ENCODE peak calls at places on chromosomes 2 and 18, in seven cellular contexts. S, H, Q, O, A, I and V are unnamed samples.

GRCh38 chr2:136010126-136010525 is 24.7 kb upstream of the DARS1 start:
- DNase-seq in S (no peak), H (no peak), Q (no peak), O (no peak), A (no peak), I (no peak), V (no peak)

GRCh38 chr2:15363142-15363541 is 198.0 kb downstream of the NBAS start:
- DNase-seq in S (no peak), H (no peak), Q (no peak), O (no peak), A (no peak), I (no peak), V (no peak)

GRCh38 chr2:206981739-206982336 is 42.5 kb downstream of the CPO start:
- DNase-seq in S (peak; percentile 62), H (peak; percentile 16), Q (peak; percentile 76), O (peak; percentile 71), A (peak; percentile 27), I (peak; percentile 29), V (peak; percentile 72)

GRCh38 chr2:187390891-187391290 is 57.2 kb downstream of the CALCRL start:
- DNase-seq in S (no peak), H (no peak), Q (no peak), O (no peak), A (no peak), I (no peak), V (no peak)

GRCh38 chr2:144541411-144541810 is 21.5 kb upstream of the ZEB2 start:
- DNase-seq in S (no peak), H (no peak), Q (no peak), O (no peak), A (no peak), I (no peak), V (no peak)

GRCh38 chr2:235746257-235746934 is 252.6 kb downstream of the AGAP1 start:
- DNase-seq in S (peak; percentile 57), H (peak; percentile 29), Q (no peak), O (peak; percentile 72), A (peak; percentile 72), I (no peak), V (peak; percentile 88)

GRCh38 chr2:20955277-20956026 is 88.4 kb downstream of the APOB start:
- DNase-seq in S (no peak), H (no peak), Q (no peak), O (no peak), A (no peak), I (no peak), V (no peak)

GRCh38 chr2:25920786-25921390 is 42.6 kb upstream of the ASXL2 start:
- DNase-seq in S (no peak), H (no peak), Q (no peak), O (no peak), A (no peak), I (no peak), V (no peak)

GRCh38 chr2:149827585-149828156 is 240.1 kb upstream of the MMADHC start:
- DNase-seq in S (no peak), H (no peak), Q (no peak), O (no peak), A (no peak), I (no peak), V (no peak)

GRCh38 chr18:35324926-35325655 is 19.1 kb downstream of the ZNF24 start:
- DNase-seq in S (no peak), H (no peak), Q (no peak), O (no peak), A (no peak), I (no peak), V (no peak)

GRCh38 chr2:38856165-38856564 is 19.6 kb downstream of the DHX57 start:
- DNase-seq in S (no peak), H (no peak), Q (no peak), O (no peak), A (no peak), I (no peak), V (no peak)

GRCh38 chr18:8107426-8107825 is 501.8 kb upstream of the RAB12 start:
- DNase-seq in S (no peak), H (no peak), Q (no peak), O (no peak), A (no peak), I (no peak), V (no peak)

GRCh38 chr2:70475266-70475665 is 78.4 kb downstream of the TGFA start:
- DNase-seq in S (no peak), H (no peak), Q (no peak), O (no peak), A (no peak), I (no peak), V (peak; percentile 49)

GRCh38 chr18:53819174-53819573 is 405.3 kb downstream of the MBD2 start:
- DNase-seq in S (no peak), H (no peak), Q (no peak), O (no peak), A (no peak), I (no peak), V (no peak)

GRCh38 chr2:36663851-36664715 is 32.4 kb upstream of the VIT start:
- DNase-seq in S (no peak), H (no peak), Q (no peak), O (no peak), A (peak; percentile 32), I (no peak), V (peak; percentile 78)

GRCh38 chr2:206211657-206212255 is 52.1 kb downstream of the EEF1B2 start:
- DNase-seq in S (no peak), H (no peak), Q (no peak), O (no peak), A (no peak), I (no peak), V (no peak)

GRCh38 chr2:31467426-31467825 is 52.9 kb upstream of the XDH start:
- DNase-seq in S (no peak), H (no peak), Q (no peak), O (no peak), A (no peak), I (no peak), V (no peak)

GRCh38 chr2:205574041-205574440 is 108.3 kb upstream of the NRP2 start:
- DNase-seq in S (no peak), H (no peak), Q (no peak), O (no peak), A (no peak), I (no peak), V (no peak)

GRCh38 chr2:15826273-15826717 is 114.1 kb upstream of the MYCN start:
- DNase-seq in S (no peak), H (no peak), Q (no peak), O (no peak), A (peak; percentile 33), I (no peak), V (no peak)

GRCh38 chr2:174338155-174338495 is 3.4 kb downstream of the SP9 start:
- DNase-seq in S (no peak), H (no peak), Q (no peak), O (no peak), A (no peak), I (no peak), V (no peak)

GRCh38 chr2:174338626-174339570 is 4.1 kb downstream of the SP9 start:
- DNase-seq in S (no peak), H (no peak), Q (no peak), O (no peak), A (no peak), I (no peak), V (no peak)

GRCh38 chr2:174336403-174337336 is 1.9 kb downstream of the SP9 start:
- DNase-seq in S (no peak), H (no peak), Q (peak; percentile 73), O (no peak), A (peak; percentile 60), I (no peak), V (peak; percentile 71)

GRCh38 chr2:174335605-174336402 is 1.1 kb downstream of the SP9 start:
- DNase-seq in S (no peak), H (no peak), Q (no peak), O (no peak), A (no peak), I (no peak), V (no peak)

DNA sequence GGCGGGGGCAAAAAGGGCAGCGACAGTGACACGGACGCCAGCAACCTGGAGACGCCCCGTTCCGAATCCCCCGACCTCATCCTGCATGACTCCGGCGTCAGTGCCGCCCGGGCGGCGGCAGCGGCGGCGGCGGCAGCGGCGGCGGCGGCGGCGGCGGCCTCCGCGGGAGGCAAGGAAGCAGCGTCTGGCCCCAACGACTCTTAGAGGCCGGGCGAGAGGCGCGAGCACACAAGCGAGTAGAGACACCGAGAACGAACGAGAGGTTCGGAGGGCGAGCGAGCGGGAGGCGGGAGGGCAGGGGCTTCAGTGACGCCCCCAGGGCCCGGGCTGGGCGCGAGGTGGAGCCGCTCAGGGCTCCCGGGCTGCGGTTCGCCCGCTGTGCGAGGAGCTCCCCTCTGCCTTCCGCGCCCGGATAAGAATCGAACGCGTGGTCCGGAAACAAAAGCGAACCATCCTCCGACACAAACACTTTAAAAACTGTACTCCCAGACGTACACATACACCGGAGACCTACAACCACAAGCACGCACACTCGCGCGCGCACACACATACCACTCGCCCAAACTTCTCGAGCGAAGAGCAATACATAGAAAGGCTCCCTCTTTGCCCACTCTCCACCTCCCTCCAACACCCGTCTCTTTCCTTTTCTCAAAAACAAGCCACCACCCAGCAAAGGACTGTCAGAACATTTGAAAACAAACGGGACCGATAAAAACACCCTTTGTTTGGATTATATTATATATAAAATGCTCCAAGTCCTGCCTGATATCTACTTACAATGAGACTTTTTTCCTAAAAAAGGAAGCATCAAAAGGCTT is 2.8 kb downstream of the SP9 start:
- DNase-seq in S (no peak), H (no peak), Q (no peak), O (no peak), A (no peak), I (no peak), V (peak; percentile 56)
- H3K4me3 ChIP-seq in S (peak overlapping the region; percentile 7), H (peak overlapping the region; percentile 13), Q (peak overlapping the region; percentile 19), O (peak overlapping the region; percentile 22), A (peak overlapping the region; percentile 39), I (peak overlapping the region; percentile 53), V (peak overlapping the region; percentile 67)

DNA sequence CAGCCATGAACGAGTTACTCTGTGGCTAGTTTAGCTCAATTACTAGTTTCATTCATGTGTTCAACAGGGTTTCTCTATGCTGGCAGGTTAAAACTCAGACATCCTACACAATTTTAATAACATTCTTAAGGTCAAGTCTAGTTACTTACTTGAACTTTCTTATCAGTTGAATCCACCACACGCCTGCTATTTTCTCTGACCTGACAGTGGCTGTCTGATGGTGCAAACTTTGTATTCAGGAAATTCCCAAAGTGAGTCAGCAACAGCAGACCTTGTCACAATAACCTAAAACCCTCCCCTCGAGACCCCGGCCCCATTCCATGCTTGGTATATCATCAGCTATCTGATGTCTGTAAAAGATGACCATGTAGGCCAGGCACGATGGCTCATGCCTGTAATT is 20.8 kb upstream of the CIDEA start:
- DNase-seq in S (no peak), H (no peak), Q (no peak), O (no peak), A (no peak), I (no peak), V (no peak)
- H3K4me1 ChIP-seq in S (peaks cover 1% of the 10 kb centered on the region), H (no peaks in the 10 kb centered on the region), Q (no peaks in the 10 kb centered on the region), O (peaks cover 7% of the 10 kb centered on the region), A (no peaks in the 10 kb centered on the region), I (no peaks in the 10 kb centered on the region), V (peaks cover 7% of the 10 kb centered on the region)

DNA sequence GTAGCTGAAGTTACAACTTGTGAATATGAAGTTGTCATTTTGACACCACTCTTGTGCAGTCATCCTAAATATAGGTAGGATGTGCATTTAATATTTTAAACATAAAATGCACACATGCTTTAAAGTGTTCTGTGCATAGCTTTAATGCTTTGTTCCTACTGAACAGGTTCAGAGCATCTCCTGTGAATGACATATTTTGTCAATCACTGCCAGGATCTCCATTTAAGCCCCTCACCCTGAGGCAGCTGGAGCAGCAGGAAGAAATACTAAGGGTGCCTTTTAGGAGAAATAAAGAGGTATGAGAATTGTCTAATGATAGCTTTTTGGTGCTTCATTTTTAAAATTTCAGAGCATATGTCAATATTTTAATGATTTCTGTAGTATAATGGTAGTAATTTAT is 14.7 kb downstream of the ERLEC1 start:
- DNase-seq in S (no peak), H (no peak), Q (no peak), O (no peak), A (no peak), I (no peak), V (no peak)
- H3K4me3 ChIP-seq in S (no peak overlapping the region), H (no peak overlapping the region), Q (no peak overlapping the region), O (no peak overlapping the region), A (no peak overlapping the region), I (no peak overlapping the region), V (no peak overlapping the region)

GRCh38 chr18:23228102-23229051 is 93.1 kb downstream of the CABLES1 start:
- DNase-seq in S (peak; percentile 63), H (no peak), Q (no peak), O (no peak), A (no peak), I (no peak), V (peak; percentile 74)
- H3K4me1 ChIP-seq in S (peaks cover 26% of the 10 kb centered on the region), H (peaks cover 11% of the 10 kb centered on the region), Q (peaks cover 78% of the 10 kb centered on the region), O (peaks cover 27% of the 10 kb centered on the region), A (no peaks in the 10 kb centered on the region), I (peaks cover 23% of the 10 kb centered on the region), V (peaks cover 94% of the 10 kb centered on the region)